ENCODE peak calls at places on chromosomes 16 and 17, in five cellular contexts. G is effector CD4-positive, alpha-beta T cell; T is HCT116; B is right atrium auricular region; A is stimulated activated CD8-positive, alpha-beta memory T cell treated with anti-CD3 and anti-CD28 coated beads, Interleukin-12 subunit alpha, Interleukin-12 subunit beta, amount 100 ng/mL, for 4 hours. N is an unnamed sample.

GRCh38 chr17:2055494-2056220 is 754 bp downstream of the HIC1 start:
- DNase-seq in G (no peak), T (no peak), B (no peak), A (no peak), N (no peak)

GRCh38 chr17:41962768-41963434 is 3.7 kb upstream of the CNP start:
- DNase-seq in G (peak), T (peak), B (peak), A (peak), N (peak)

GRCh38 chr16:89116341-89117238 is 22.9 kb downstream of the ACSF3 start:
- DNase-seq in G (no peak), T (no peak), B (no peak), A (no peak), N (no peak)

GRCh38 chr16:13176711-13177110 is 275.3 kb downstream of the SHISA9 start:
- DNase-seq in G (no peak), T (no peak), B (no peak), A (no peak), N (no peak)

GRCh38 chr17:43309505-43310329 is 75.9 kb upstream of the RNU2-1 start:
- DNase-seq in G (no peak), T (no peak), B (peak), A (no peak), N (no peak)

GRCh38 chr16:10942352-10943297 is at the start of gene DEXI:
- DNase-seq in G (peak), T (peak), B (peak), A (peak), N (peak)

GRCh38 chr16:76964464-76965154 is 226.4 kb upstream of the MON1B start:
- DNase-seq in G (no peak), T (no peak), B (no peak), A (no peak), N (no peak)

GRCh38 chr17:35052240-35052608 is 11.3 kb downstream of the RFFL start:
- DNase-seq in G (no peak), T (no peak), B (no peak), A (no peak), N (peak)

GRCh38 chr17:72580321-72581127 is 459.7 kb downstream of the SOX9 start:
- DNase-seq in G (no peak), T (no peak), B (no peak), A (no peak), N (no peak)

GRCh38 chr16:15792563-15792971 is 64.3 kb downstream of the MYH11 start:
- DNase-seq in G (no peak), T (no peak), B (no peak), A (no peak), N (no peak)

GRCh38 chr17:14875557-14876412 is 389.3 kb downstream of the PMP22 start:
- DNase-seq in G (no peak), T (no peak), B (no peak), A (no peak), N (no peak)

GRCh38 chr17:35239823-35240222 is 3.0 kb upstream of the SLFN5 start:
- DNase-seq in G (no peak), T (no peak), B (no peak), A (no peak), N (no peak)

GRCh38 chr17:55157165-55157564 is 107.6 kb upstream of the HLF start:
- DNase-seq in G (no peak), T (no peak), B (no peak), A (no peak), N (peak)

GRCh38 chr17:45172541-45173286 is 11.0 kb downstream of the HEXIM2 start:
- DNase-seq in G (peak), T (peak), B (no peak), A (no peak), N (peak)

GRCh38 chr17:77720946-77721822 is 237.3 kb upstream of the TNRC6C start:
- DNase-seq in G (no peak), T (no peak), B (peak), A (no peak), N (no peak)

GRCh38 chr17:34654871-34655270 is 75.5 kb downstream of the TMEM132E start:
- DNase-seq in G (no peak), T (no peak), B (no peak), A (no peak), N (no peak)

GRCh38 chr17:27495460-27495859 is 39.2 kb downstream of the KSR1 start:
- DNase-seq in G (no peak), T (no peak), B (no peak), A (no peak), N (no peak)

GRCh38 chr17:7887038-7887481 is 1.5 kb upstream of the CHD3 start:
- DNase-seq in G (no peak), T (no peak), B (no peak), A (no peak), N (no peak)

GRCh38 chr16:25501530-25502255 is 190.1 kb upstream of the HS3ST4 start:
- DNase-seq in G (no peak), T (no peak), B (no peak), A (no peak), N (no peak)

GRCh38 chr16:89404561-89404960 is 85.8 kb downstream of the ANKRD11 start:
- DNase-seq in G (no peak), T (no peak), B (no peak), A (no peak), N (no peak)

GRCh38 chr17:50397919-50398285 is 579 bp upstream of the LRRC59 start:
- DNase-seq in G (no peak), T (no peak), B (no peak), A (no peak), N (no peak)

GRCh38 chr16:89293276-89294143 is 76.0 kb downstream of the ZNF778 start:
- DNase-seq in G (no peak), T (no peak), B (no peak), A (no peak), N (no peak)

GRCh38 chr16:30132591-30132990 is 9.6 kb upstream of the MAPK3 start:
- DNase-seq in G (no peak), T (no peak), B (no peak), A (no peak), N (no peak)

GRCh38 chr16:68446941-68447675 is 1.2 kb downstream of the SMPD3 start:
- DNase-seq in G (no peak), T (no peak), B (no peak), A (no peak), N (no peak)